ENCODE peak calls at places on chromosome 7, in six cellular contexts. One of them, this sample, is unnamed.

GRCh38 chr7:72446566-72447462 is 34.7 kb upstream of the CALN1 start:
- DNase-seq in lung: no peak
- DNase-seq in fibroblast of lung: no peak
- DNase-seq in epithelial cell of esophagus: no peak
- DNase-seq in AG10803: no peak
- DNase-seq in adrenal gland: no peak
- DNase-seq in this sample: no peak

GRCh38 chr7:107118109-107118900 is 50.5 kb upstream of the HBP1 start:
- DNase-seq in AG10803: peak
- DNase-seq in adrenal gland: no peak
- DNase-seq in lung: no peak
- DNase-seq in epithelial cell of esophagus: no peak
- DNase-seq in fibroblast of lung: peak
- DNase-seq in this sample: no peak

GRCh38 chr7:28806841-28807240 is 151.3 kb downstream of the TRIL start:
- DNase-seq in adrenal gland: no peak
- DNase-seq in AG10803: peak
- DNase-seq in epithelial cell of esophagus: peak
- DNase-seq in fibroblast of lung: peak
- DNase-seq in lung: no peak
- DNase-seq in this sample: no peak

GRCh38 chr7:16051561-16052280 is 365.2 kb upstream of the MEOX2 start:
- DNase-seq in epithelial cell of esophagus: no peak
- DNase-seq in AG10803: no peak
- DNase-seq in adrenal gland: no peak
- DNase-seq in fibroblast of lung: peak
- DNase-seq in lung: no peak
- DNase-seq in this sample: no peak

GRCh38 chr7:44305564-44306507 is 19.6 kb downstream of the CAMK2B start:
- DNase-seq in adrenal gland: peak
- DNase-seq in lung: peak
- DNase-seq in AG10803: no peak
- DNase-seq in epithelial cell of esophagus: no peak
- DNase-seq in fibroblast of lung: no peak
- DNase-seq in this sample: no peak

GRCh38 chr7:1818581-1819200 is 148.6 kb downstream of the ELFN1 start:
- DNase-seq in lung: no peak
- DNase-seq in AG10803: no peak
- DNase-seq in adrenal gland: peak
- DNase-seq in fibroblast of lung: no peak
- DNase-seq in epithelial cell of esophagus: no peak
- DNase-seq in this sample: no peak

GRCh38 chr7:77265666-77266065 is 66.0 kb upstream of the FGL2 start:
- DNase-seq in AG10803: no peak
- DNase-seq in adrenal gland: no peak
- DNase-seq in fibroblast of lung: no peak
- DNase-seq in lung: no peak
- DNase-seq in epithelial cell of esophagus: peak
- DNase-seq in this sample: no peak

GRCh38 chr7:74061840-74062539 is 21.6 kb upstream of the LIMK1 start:
- DNase-seq in adrenal gland: peak
- DNase-seq in fibroblast of lung: peak
- DNase-seq in AG10803: peak
- DNase-seq in epithelial cell of esophagus: peak
- DNase-seq in lung: peak
- DNase-seq in this sample: peak

GRCh38 chr7:11951909-11952308 is 119.9 kb upstream of the THSD7A start:
- DNase-seq in AG10803: no peak
- DNase-seq in epithelial cell of esophagus: peak
- DNase-seq in lung: no peak
- DNase-seq in fibroblast of lung: peak
- DNase-seq in adrenal gland: no peak
- DNase-seq in this sample: no peak

GRCh38 chr7:452791-453455 is 66.7 kb downstream of the PDGFA start:
- DNase-seq in lung: no peak
- DNase-seq in AG10803: no peak
- DNase-seq in adrenal gland: no peak
- DNase-seq in fibroblast of lung: no peak
- DNase-seq in epithelial cell of esophagus: no peak
- DNase-seq in this sample: no peak

GRCh38 chr7:111855161-111855841 is 293.0 kb upstream of the IMMP2L start:
- DNase-seq in adrenal gland: peak
- DNase-seq in AG10803: peak
- DNase-seq in lung: no peak
- DNase-seq in epithelial cell of esophagus: peak
- DNase-seq in fibroblast of lung: peak
- DNase-seq in this sample: peak
- TF ChIP-seq CTCF in adrenal gland: peak
- TF ChIP-seq CTCF in AG10803: peak
- TF ChIP-seq CTCF in lung: no peak
- TF ChIP-seq CTCF in epithelial cell of esophagus: peak
- TF ChIP-seq CTCF in fibroblast of lung: peak
- TF ChIP-seq CTCF in this sample: peak

GRCh38 chr7:70693690-70694356 is 438.1 kb upstream of the GALNT17 start:
- DNase-seq in adrenal gland: peak
- DNase-seq in AG10803: peak
- DNase-seq in fibroblast of lung: peak
- DNase-seq in epithelial cell of esophagus: peak
- DNase-seq in lung: peak
- DNase-seq in this sample: no peak

GRCh38 chr7:70695804-70696104 is 436.2 kb upstream of the GALNT17 start:
- DNase-seq in fibroblast of lung: peak
- DNase-seq in AG10803: no peak
- DNase-seq in lung: no peak
- DNase-seq in adrenal gland: no peak
- DNase-seq in epithelial cell of esophagus: peak
- DNase-seq in this sample: no peak

GRCh38 chr7:70696139-70696782 is 435.7 kb upstream of the GALNT17 start:
- DNase-seq in fibroblast of lung: peak
- DNase-seq in adrenal gland: no peak
- DNase-seq in epithelial cell of esophagus: peak
- DNase-seq in AG10803: peak
- DNase-seq in lung: no peak
- DNase-seq in this sample: no peak

GRCh38 chr7:70694357-70694908 is 437.5 kb upstream of the GALNT17 start:
- DNase-seq in lung: peak
- DNase-seq in epithelial cell of esophagus: peak
- DNase-seq in fibroblast of lung: peak
- DNase-seq in AG10803: peak
- DNase-seq in adrenal gland: peak
- DNase-seq in this sample: no peak

GRCh38 chr7:70694909-70695803 is 436.8 kb upstream of the GALNT17 start:
- DNase-seq in AG10803: no peak
- DNase-seq in lung: no peak
- DNase-seq in epithelial cell of esophagus: peak
- DNase-seq in fibroblast of lung: peak
- DNase-seq in adrenal gland: no peak
- DNase-seq in this sample: no peak
- TF ChIP-seq CTCF in AG10803: no peak
- TF ChIP-seq CTCF in lung: no peak
- TF ChIP-seq CTCF in epithelial cell of esophagus: no peak
- TF ChIP-seq CTCF in fibroblast of lung: no peak
- TF ChIP-seq CTCF in adrenal gland: no peak
- TF ChIP-seq CTCF in this sample: no peak

GRCh38 chr7:47945261-47946015 is 2.8 kb downstream of the PKD1L1 start:
- DNase-seq in epithelial cell of esophagus: peak
- DNase-seq in adrenal gland: peak
- DNase-seq in fibroblast of lung: peak
- DNase-seq in lung: peak
- DNase-seq in AG10803: peak
- DNase-seq in this sample: no peak
- TF ChIP-seq CTCF in epithelial cell of esophagus: peak
- TF ChIP-seq CTCF in adrenal gland: peak
- TF ChIP-seq CTCF in fibroblast of lung: peak
- TF ChIP-seq CTCF in lung: peak
- TF ChIP-seq CTCF in AG10803: peak
- TF ChIP-seq CTCF in this sample: peak

DNA sequence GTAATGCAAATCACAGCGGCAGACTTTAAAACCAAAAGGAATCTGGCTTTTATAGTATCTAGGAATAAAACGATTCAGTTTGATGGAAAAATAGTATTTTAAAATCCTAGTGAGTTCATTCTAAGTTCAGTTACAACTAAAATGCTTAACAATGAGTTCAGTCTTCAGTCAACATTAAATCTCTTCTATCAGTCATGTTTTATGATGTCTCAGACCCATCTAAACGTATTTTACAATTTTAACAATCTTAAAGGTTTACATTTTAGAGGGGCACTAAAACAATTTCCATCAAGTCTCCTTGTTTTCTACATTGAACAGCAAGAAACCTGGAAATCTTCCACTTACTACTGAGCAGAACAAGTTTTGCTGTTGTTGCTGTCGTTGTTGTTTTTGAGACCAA is 10.0 kb downstream of the SVOPL start:
- DNase-seq in epithelial cell of esophagus: no peak
- DNase-seq in AG10803: no peak
- DNase-seq in fibroblast of lung: no peak
- DNase-seq in adrenal gland: no peak
- DNase-seq in lung: no peak
- DNase-seq in this sample: no peak
- TF ChIP-seq CTCF in epithelial cell of esophagus: no peak
- TF ChIP-seq CTCF in AG10803: no peak
- TF ChIP-seq CTCF in fibroblast of lung: no peak
- TF ChIP-seq CTCF in adrenal gland: no peak
- TF ChIP-seq CTCF in lung: no peak
- TF ChIP-seq CTCF in this sample: no peak

GRCh38 chr7:140673063-140673769 is 471 bp downstream of the ADCK2 start:
- DNase-seq in epithelial cell of esophagus: peak
- DNase-seq in AG10803: no peak
- DNase-seq in adrenal gland: peak
- DNase-seq in lung: peak
- DNase-seq in fibroblast of lung: peak
- DNase-seq in this sample: no peak
- TF ChIP-seq CTCF in epithelial cell of esophagus: no peak
- TF ChIP-seq CTCF in AG10803: no peak
- TF ChIP-seq CTCF in adrenal gland: no peak
- TF ChIP-seq CTCF in lung: no peak
- TF ChIP-seq CTCF in fibroblast of lung: no peak
- TF ChIP-seq CTCF in this sample: no peak

DNA sequence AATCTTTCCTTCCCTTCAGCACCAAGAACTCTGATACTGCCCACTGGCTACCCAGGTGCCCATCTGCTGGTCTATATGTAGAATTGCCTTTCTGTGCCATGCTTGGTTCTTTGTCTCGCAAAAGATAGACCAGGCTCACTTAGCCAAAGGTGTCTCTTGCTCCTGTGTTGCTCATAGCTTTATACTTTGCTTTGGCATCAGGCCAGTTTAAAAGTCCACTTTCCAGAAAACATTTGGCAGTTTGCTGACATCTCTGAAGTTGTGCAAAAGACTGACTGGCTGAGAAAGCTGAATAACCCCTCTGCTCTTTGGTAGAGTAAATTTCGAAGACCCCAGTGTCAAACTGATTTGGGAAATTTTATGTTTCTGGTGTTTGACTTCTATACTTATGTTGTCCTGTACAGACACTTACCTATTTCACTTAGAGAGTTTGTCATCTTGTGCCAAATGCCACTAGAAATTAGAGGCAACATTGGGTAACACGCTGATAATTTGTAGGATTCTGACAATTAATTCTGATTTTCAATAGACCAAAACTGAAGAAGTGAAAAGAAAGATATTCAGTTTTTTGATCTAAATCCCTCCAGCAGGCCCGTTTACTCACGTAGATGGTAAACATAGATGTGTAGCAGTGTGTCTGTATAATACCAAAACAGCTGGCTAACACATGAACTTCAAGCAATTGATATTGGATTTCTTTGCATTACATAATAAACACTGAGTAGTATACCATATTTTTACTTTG is 91.1 kb downstream of the CPED1 start:
- DNase-seq in adrenal gland: no peak
- DNase-seq in AG10803: peak
- DNase-seq in fibroblast of lung: peak
- DNase-seq in lung: no peak
- DNase-seq in epithelial cell of esophagus: peak
- DNase-seq in this sample: no peak
- TF ChIP-seq CTCF in adrenal gland: peak
- TF ChIP-seq CTCF in AG10803: peak
- TF ChIP-seq CTCF in fibroblast of lung: no peak
- TF ChIP-seq CTCF in lung: no peak
- TF ChIP-seq CTCF in epithelial cell of esophagus: peak
- TF ChIP-seq CTCF in this sample: peak

DNA sequence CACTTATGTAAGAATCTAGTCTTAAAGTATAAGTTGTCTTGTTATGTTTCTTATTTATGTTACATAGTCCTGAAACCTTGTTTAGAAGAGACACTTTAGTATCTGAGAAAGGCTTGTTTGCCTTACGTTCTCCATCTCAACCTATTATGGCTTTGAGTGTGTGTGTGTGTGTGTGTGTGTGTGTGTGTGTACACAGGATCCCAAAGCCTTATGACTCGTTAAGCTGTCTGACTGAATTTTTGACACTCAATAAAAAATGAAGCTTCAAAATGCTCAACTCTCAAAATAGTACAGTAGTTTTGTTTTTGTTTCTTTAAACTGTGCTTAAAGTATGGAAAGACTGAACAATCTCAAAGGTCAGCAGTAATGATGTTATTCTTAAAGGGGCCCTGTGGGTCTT is 18.0 kb downstream of the CALU start:
- DNase-seq in AG10803: peak
- DNase-seq in lung: no peak
- DNase-seq in fibroblast of lung: peak
- DNase-seq in adrenal gland: no peak
- DNase-seq in epithelial cell of esophagus: no peak
- DNase-seq in this sample: no peak
- TF ChIP-seq CTCF in AG10803: no peak
- TF ChIP-seq CTCF in lung: no peak
- TF ChIP-seq CTCF in fibroblast of lung: no peak
- TF ChIP-seq CTCF in adrenal gland: no peak
- TF ChIP-seq CTCF in epithelial cell of esophagus: no peak
- TF ChIP-seq CTCF in this sample: no peak